ENCODE peak calls at places on chromosomes 5 and 9, in nine cellular contexts. V is neural progenitor cell; O is body of pancreas; X is vagina; N is A549; E is upper lobe of right lung; T is CD8-positive, alpha-beta memory T cell; L is caudate nucleus; C is breast epithelium. D is an unnamed sample.

GRCh38 chr9:100129772-100130171 is 30.7 kb downstream of the INVS start:
- DNase-seq in N (no peak), O (no peak), E (no peak), T (no peak), V (no peak), C (no peak), X (no peak), L (no peak), D (no peak)

GRCh38 chr5:38738898-38739743 is 106.7 kb upstream of the OSMR start:
- DNase-seq in L (no peak), N (peak), T (no peak), E (no peak), O (no peak), X (no peak), V (no peak), C (no peak), D (no peak)

GRCh38 chr9:129069128-129069824 is 11.6 kb upstream of the DOLPP1 start:
- DNase-seq in C (peak), O (peak), E (peak), N (no peak), L (peak), V (no peak), T (peak), X (no peak), D (peak)

GRCh38 chr9:117414220-117414905 is 494 bp downstream of the ASTN2 start:
- DNase-seq in C (no peak), E (peak), V (peak), T (no peak), O (peak), N (peak), X (no peak), L (no peak), D (no peak)

GRCh38 chr5:147348046-147348445 is 113.2 kb downstream of the STK32A start:
- DNase-seq in C (no peak), T (no peak), N (no peak), L (no peak), X (no peak), E (no peak), V (no peak), O (no peak), D (no peak)

GRCh38 chr9:14846871-14847311 is 63.3 kb downstream of the FREM1 start:
- DNase-seq in L (no peak), E (peak), O (peak), C (no peak), X (no peak), T (peak), V (peak), N (peak), D (no peak)

GRCh38 chr9:841371-842209 is at the start of gene DMRT1:
- DNase-seq in C (no peak), X (no peak), O (no peak), T (no peak), E (peak), V (peak), L (no peak), N (peak), D (no peak)

GRCh38 chr5:421287-421880 is 21.6 kb upstream of the EXOC3 start:
- DNase-seq in X (no peak), V (no peak), O (no peak), L (no peak), C (no peak), N (no peak), E (peak), T (no peak), D (no peak)

GRCh38 chr5:174045470-174046025 is at the start of gene NSG2:
- DNase-seq in T (no peak), V (peak), N (peak), L (peak), E (peak), C (peak), X (no peak), O (peak), D (peak)

GRCh38 chr9:126705311-126705766 is 91.6 kb downstream of the LMX1B start:
- DNase-seq in T (peak), C (peak), V (peak), O (peak), E (peak), L (peak), X (peak), N (peak), D (peak)

GRCh38 chr5:9655641-9656040 is 25.5 kb upstream of the TAS2R1 start:
- DNase-seq in V (no peak), X (no peak), E (no peak), C (no peak), L (no peak), O (no peak), T (no peak), N (no peak), D (no peak)

GRCh38 chr9:34689512-34689911 is 1.6 kb downstream of the CCL19 start:
- DNase-seq in L (no peak), C (no peak), X (no peak), T (no peak), E (no peak), N (no peak), V (no peak), O (no peak), D (no peak)

GRCh38 chr9:78150312-78150982 is 85.4 kb upstream of the CEP78 start:
- DNase-seq in X (no peak), L (no peak), N (no peak), O (no peak), T (no peak), C (no peak), E (no peak), V (no peak), D (no peak)

GRCh38 chr5:171703116-171703515 is 82.5 kb upstream of the SMIM23 start:
- DNase-seq in X (peak), L (no peak), T (no peak), C (no peak), N (no peak), O (no peak), V (no peak), E (no peak), D (no peak)

GRCh38 chr9:130927995-130928900 is 10.8 kb downstream of the FIBCD1 start:
- DNase-seq in L (no peak), V (no peak), T (no peak), C (no peak), N (peak), O (peak), X (no peak), E (no peak), D (no peak)

GRCh38 chr9:135608294-135608998 is 30.9 kb downstream of the GLT6D1 start:
- DNase-seq in N (no peak), E (peak), T (no peak), V (no peak), X (peak), L (no peak), C (no peak), O (no peak), D (no peak)

GRCh38 chr5:93622240-93622885 is 39.3 kb downstream of the NR2F1 start:
- DNase-seq in N (peak), X (no peak), L (no peak), E (no peak), T (peak), O (no peak), V (peak), C (no peak), D (no peak)

GRCh38 chr5:172805736-172806255 is 28.3 kb upstream of the ERGIC1 start:
- DNase-seq in X (no peak), V (no peak), O (no peak), C (no peak), T (no peak), L (no peak), E (no peak), N (no peak), D (no peak)

GRCh38 chr9:76619645-76620044 is 144.6 kb upstream of the PCA3 start:
- DNase-seq in O (no peak), N (no peak), V (no peak), C (no peak), X (no peak), L (no peak), T (no peak), E (no peak), D (no peak)

GRCh38 chr9:130950039-130950311 is 10.9 kb upstream of the FIBCD1 start:
- DNase-seq in V (no peak), N (no peak), O (no peak), L (no peak), C (no peak), T (no peak), E (no peak), X (no peak), D (no peak)

GRCh38 chr5:142970440-142970788 is 200.2 kb downstream of the ARHGAP26 start:
- DNase-seq in T (no peak), O (no peak), E (no peak), V (no peak), X (no peak), N (no peak), L (no peak), C (no peak), D (no peak)

GRCh38 chr9:37503736-37504135 is 18.0 kb downstream of the POLR1E start:
- DNase-seq in E (no peak), L (no peak), X (no peak), C (no peak), O (no peak), T (no peak), N (no peak), V (no peak), D (no peak)

GRCh38 chr5:64108674-64109073 is 57.0 kb upstream of the RNF180 start:
- DNase-seq in V (no peak), C (no peak), T (no peak), N (no peak), E (no peak), L (no peak), X (no peak), O (no peak), D (no peak)

GRCh38 chr9:134947265-134947955 is 29.7 kb upstream of the FCN1 start:
- DNase-seq in O (no peak), V (no peak), C (no peak), L (no peak), X (no peak), E (no peak), N (no peak), T (no peak), D (no peak)

GRCh38 chr9:112939418-112939817 is 48.7 kb upstream of the SLC46A2 start:
- DNase-seq in C (no peak), L (no peak), E (no peak), V (no peak), O (no peak), X (no peak), N (no peak), T (no peak), D (no peak)

GRCh38 chr5:5665225-5666075 is 243.0 kb downstream of the ICE1 start:
- DNase-seq in T (no peak), L (no peak), O (no peak), X (no peak), E (no peak), N (no peak), C (no peak), V (no peak), D (no peak)

GRCh38 chr5:143263272-143263810 is 140.1 kb downstream of the NR3C1 start:
- DNase-seq in N (no peak), C (no peak), O (no peak), E (no peak), V (no peak), X (no peak), L (no peak), T (no peak), D (no peak)

GRCh38 chr9:96453625-96454024 is 3.7 kb downstream of the HABP4 start:
- DNase-seq in L (peak), V (peak), C (no peak), N (peak), O (peak), X (no peak), E (no peak), T (no peak), D (no peak)

GRCh38 chr5:164422400-164422799 is 917.0 kb downstream of the MAT2B start:
- DNase-seq in X (no peak), C (no peak), O (no peak), N (peak), V (peak), E (no peak), T (no peak), L (no peak), D (no peak)

GRCh38 chr9:27528886-27529315 is 713 bp downstream of the MOB3B start:
- DNase-seq in N (peak), L (peak), X (no peak), T (peak), E (peak), V (peak), O (peak), C (peak), D (peak)

GRCh38 chr5:124806026-124806856 is 59.8 kb upstream of the ZNF608 start:
- DNase-seq in V (peak), X (no peak), E (peak), O (peak), L (no peak), C (peak), N (peak), T (no peak), D (no peak)

GRCh38 chr5:138032028-138032571 is 779 bp downstream of the FAM13B start:
- DNase-seq in E (peak), L (no peak), T (no peak), C (peak), N (no peak), O (peak), X (peak), V (no peak), D (peak)

GRCh38 chr9:125446581-125447094 is 185.0 kb downstream of the GAPVD1 start:
- DNase-seq in L (no peak), C (no peak), V (peak), O (no peak), N (no peak), T (peak), X (no peak), E (no peak), D (no peak)
- H3K27ac ChIP-seq in L (no peak), C (no peak), V (no peak), O (no peak), N (no peak), T (no peak), X (peak), E (no peak), D (no peak)

GRCh38 chr5:68433921-68434879 is 218.6 kb downstream of the PIK3R1 start:
- DNase-seq in X (no peak), C (peak), E (peak), T (peak), V (no peak), N (peak), L (no peak), O (peak), D (no peak)

GRCh38 chr5:68430282-68430681 is 214.7 kb downstream of the PIK3R1 start:
- DNase-seq in E (no peak), C (no peak), T (no peak), L (no peak), N (no peak), X (no peak), V (no peak), O (no peak), D (no peak)

GRCh38 chr5:68431601-68432337 is 216.2 kb downstream of the PIK3R1 start:
- DNase-seq in V (no peak), E (no peak), T (no peak), X (no peak), N (no peak), C (no peak), O (no peak), L (no peak), D (no peak)

GRCh38 chr5:68431181-68431580 is 215.6 kb downstream of the PIK3R1 start:
- DNase-seq in N (no peak), E (no peak), X (no peak), C (no peak), V (no peak), L (no peak), T (no peak), O (no peak), D (no peak)

GRCh38 chr5:68432682-68433081 is 217.1 kb downstream of the PIK3R1 start:
- DNase-seq in E (no peak), N (no peak), O (no peak), C (no peak), X (no peak), L (no peak), T (no peak), V (no peak), D (no peak)
- H3K27ac ChIP-seq in E (no peak), N (no peak), O (no peak), C (peak), X (no peak), L (no peak), T (no peak), V (no peak), D (no peak)

DNA sequence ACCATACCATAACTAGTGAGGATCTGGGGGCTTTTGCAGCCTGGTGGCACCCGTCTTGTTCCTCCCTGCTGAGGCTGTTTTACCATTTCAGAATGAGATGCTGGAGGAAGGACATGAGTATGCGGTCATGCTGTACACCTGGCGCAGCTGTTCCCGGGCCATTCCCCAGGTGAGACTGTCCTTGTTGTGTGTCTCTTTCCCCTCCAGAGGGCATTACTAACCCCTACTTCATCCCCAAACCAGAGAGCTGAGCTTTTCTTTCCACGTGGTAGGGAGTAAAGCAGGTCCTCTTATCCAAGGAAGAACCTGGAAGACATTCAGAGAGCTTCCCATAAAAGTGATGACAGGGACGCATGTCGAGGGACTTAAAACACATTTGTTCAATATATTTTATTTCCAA is 28.8 kb downstream of the CYFIP2 start:
- DNase-seq in N (no peak), X (no peak), C (no peak), E (no peak), T (no peak), L (no peak), V (no peak), O (no peak), D (no peak)
- H3K27ac ChIP-seq in N (no peak), X (no peak), C (no peak), E (no peak), T (peak), L (no peak), V (no peak), O (no peak), D (no peak)

DNA sequence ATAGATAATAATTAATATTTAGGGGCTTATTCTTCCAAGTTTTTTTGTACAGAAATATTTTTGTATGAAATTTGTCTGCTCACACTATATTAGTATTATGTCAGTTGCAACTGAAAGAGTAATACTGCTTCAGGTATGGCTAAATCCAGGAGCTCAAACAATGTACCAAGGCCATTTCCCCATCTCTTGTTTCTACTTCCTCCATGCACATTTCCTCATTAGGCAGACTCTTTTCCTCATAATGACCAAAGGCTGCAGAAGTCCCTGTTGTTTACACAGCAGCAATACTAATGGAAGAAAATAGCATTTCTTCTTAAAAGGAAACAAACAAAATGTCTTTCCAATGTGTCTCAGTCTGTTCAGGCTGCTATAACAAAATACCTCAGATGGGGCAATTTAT is 9.2 kb upstream of the OTULINL start:
- DNase-seq in E (no peak), T (no peak), N (no peak), C (no peak), V (no peak), O (no peak), L (no peak), X (no peak), D (no peak)
- H3K27ac ChIP-seq in E (no peak), T (no peak), N (no peak), C (no peak), V (no peak), O (no peak), L (no peak), X (no peak), D (no peak)

GRCh38 chr9:121307976-121308375 is 40.0 kb downstream of the GSN start:
- DNase-seq in O (no peak), T (no peak), V (no peak), E (no peak), X (no peak), N (no peak), C (no peak), L (no peak), D (no peak)

GRCh38 chr9:121308765-121309164 is 40.8 kb downstream of the GSN start:
- DNase-seq in X (no peak), V (no peak), N (no peak), O (no peak), T (no peak), E (peak), C (no peak), L (no peak), D (no peak)

GRCh38 chr9:121310571-121310970 is 42.6 kb downstream of the GSN start:
- DNase-seq in X (no peak), L (no peak), N (no peak), C (no peak), O (no peak), T (no peak), E (peak), V (no peak), D (no peak)

GRCh38 chr9:121309171-121309570 is 41.2 kb downstream of the GSN start:
- DNase-seq in N (no peak), T (no peak), V (no peak), X (no peak), O (no peak), E (no peak), L (no peak), C (no peak), D (no peak)

DNA sequence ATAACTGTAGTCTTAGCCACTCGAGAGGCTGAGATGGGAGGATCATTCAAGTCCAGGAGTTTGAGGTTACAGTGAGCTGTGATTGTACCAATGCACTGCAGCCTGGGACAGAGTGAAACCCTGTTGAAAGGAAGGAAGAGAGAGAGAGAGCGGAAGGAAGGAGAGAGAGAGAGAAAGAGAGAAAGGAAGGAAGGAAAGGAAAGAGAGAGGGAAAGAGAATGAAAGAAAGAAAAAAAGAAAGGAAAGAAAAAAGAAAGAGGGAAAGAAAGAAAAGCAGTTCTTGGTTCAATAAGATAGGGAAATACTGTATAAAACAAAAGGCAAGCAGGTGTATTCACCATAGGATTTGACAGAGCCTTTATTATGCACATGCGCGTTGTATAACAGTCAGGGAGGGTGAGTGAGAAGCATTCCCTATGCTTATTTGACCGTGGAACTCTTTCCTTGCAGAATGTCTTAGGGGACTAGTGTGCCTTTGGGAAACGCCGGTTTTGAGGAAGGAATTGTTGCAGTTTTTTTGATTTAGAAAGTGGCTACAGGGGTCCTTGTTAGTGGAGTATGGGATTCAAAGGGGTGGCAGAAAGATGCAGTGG is 42.0 kb downstream of the GSN start:
- DNase-seq in V (no peak), L (no peak), C (no peak), T (no peak), O (no peak), N (no peak), X (no peak), E (no peak), D (no peak)
- H3K27ac ChIP-seq in V (no peak), L (no peak), C (peak), T (no peak), O (no peak), N (no peak), X (peak), E (no peak), D (no peak)

GRCh38 chr5:11289733-11290132 is 528.7 kb upstream of the DAP start:
- DNase-seq in T (no peak), X (no peak), O (no peak), L (no peak), N (no peak), C (no peak), E (no peak), V (peak), D (no peak)

GRCh38 chr5:11292648-11293356 is 531.8 kb upstream of the DAP start:
- DNase-seq in X (no peak), L (no peak), E (no peak), C (no peak), T (no peak), V (no peak), N (no peak), O (no peak), D (no peak)

GRCh38 chr5:11289208-11289607 is 528.2 kb upstream of the DAP start:
- DNase-seq in T (no peak), L (no peak), C (no peak), N (no peak), X (no peak), O (no peak), E (no peak), V (no peak), D (no peak)

GRCh38 chr5:11298877-11299276 is 537.8 kb upstream of the DAP start:
- DNase-seq in X (no peak), N (no peak), V (no peak), T (no peak), C (no peak), E (no peak), O (no peak), L (no peak), D (no peak)

DNA sequence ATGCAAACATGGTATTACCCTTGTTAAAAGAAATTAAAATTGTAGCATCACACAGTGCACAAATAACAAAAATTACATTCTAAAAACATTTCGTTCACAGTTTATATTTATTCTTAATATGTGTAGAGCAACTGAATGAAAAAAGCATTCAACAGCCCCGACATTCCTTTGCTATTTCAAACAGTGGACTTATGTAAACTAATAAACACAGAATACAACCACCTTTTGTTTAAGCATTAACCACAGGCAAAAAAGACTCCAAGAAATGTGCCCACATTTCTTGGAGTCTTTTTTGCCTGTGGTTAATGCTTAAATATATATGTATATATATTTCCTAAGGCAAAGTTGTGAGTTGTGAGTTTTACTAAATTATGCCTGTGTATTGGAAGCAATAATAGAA is 532.5 kb upstream of the DAP start:
- DNase-seq in N (no peak), T (no peak), X (no peak), V (no peak), L (no peak), C (no peak), E (no peak), O (no peak), D (no peak)
- H3K27ac ChIP-seq in N (no peak), T (no peak), X (no peak), V (no peak), L (no peak), C (no peak), E (no peak), O (peak), D (no peak)

D was measured in substantia nigra.